ENCODE peak calls at places on chromosomes 16 and 17, in five cellular contexts. F is A549, Z is HepG2, H is Peyer's patch, U is IMR-90. P is an unnamed sample.
A peak's percentile ranks its signal among the peaks of the same experiment; 100 is the strongest.

GRCh38 chr16:73047221-73047535 is 750 bp downstream of the ZFHX3 start:
- DNase-seq in F (no peak), Z (no peak), H (no peak), U (peak; percentile 57), P (no peak)

GRCh38 chr16:4261557-4262172 is 11.2 kb downstream of the TFAP4 start:
- DNase-seq in F (peak; percentile 78), Z (peak; percentile 26), H (no peak), U (peak; percentile 16), P (no peak)

GRCh38 chr16:86261379-86261778 is 248.9 kb upstream of the FOXF1 start:
- DNase-seq in F (peak; percentile 44), Z (no peak), H (no peak), U (peak; percentile 38), P (peak; percentile 15)

GRCh38 chr16:15950167-15950854 is 895 bp downstream of the ABCC1 start:
- DNase-seq in F (no peak), Z (peak; percentile 40), H (no peak), U (peak; percentile 44), P (peak; percentile 42)

GRCh38 chr16:1451702-1452392 is 7.5 kb upstream of the CCDC154 start:
- DNase-seq in F (no peak), Z (no peak), H (no peak), U (no peak), P (no peak)

GRCh38 chr17:43608313-43608712 is 53.4 kb downstream of the MEOX1 start:
- DNase-seq in F (peak; percentile 75), Z (no peak), H (no peak), U (peak; percentile 70), P (no peak)

GRCh38 chr17:67157732-67158639 is 87.0 kb downstream of the HELZ start:
- DNase-seq in F (peak; percentile 71), Z (peak; percentile 27), H (no peak), U (peak; percentile 57), P (peak; percentile 30)

GRCh38 chr17:73902416-73903181 is 258.4 kb upstream of the SDK2 start:
- DNase-seq in F (no peak), Z (no peak), H (no peak), U (no peak), P (no peak)

GRCh38 chr16:83244057-83244456 is 563.7 kb upstream of the HSBP1 start:
- DNase-seq in F (no peak), Z (no peak), H (no peak), U (no peak), P (no peak)

GRCh38 chr16:48114410-48114809 is 41.4 kb downstream of the ABCC12 start:
- DNase-seq in F (no peak), Z (no peak), H (no peak), U (no peak), P (no peak)

GRCh38 chr17:66975614-66976378 is 11.3 kb downstream of the CACNG4 start:
- DNase-seq in F (peak; percentile 60), Z (peak; percentile 55), H (no peak), U (no peak), P (no peak)

GRCh38 chr16:17313085-17313611 is 157.6 kb downstream of the XYLT1 start:
- DNase-seq in F (no peak), Z (no peak), H (no peak), U (peak; percentile 28), P (no peak)

GRCh38 chr17:49016775-49017463 is 19.7 kb downstream of the IGF2BP1 start:
- DNase-seq in F (peak; percentile 91), Z (no peak), H (no peak), U (peak; percentile 80), P (peak; percentile 25)

GRCh38 chr17:45246861-45247428 is 14.9 kb downstream of the SPATA32 start:
- DNase-seq in F (peak; percentile 56), Z (no peak), H (peak; percentile 59), U (peak; percentile 14), P (no peak)

GRCh38 chr17:1123397-1124237 is 56.2 kb downstream of the ABR start:
- DNase-seq in F (no peak), Z (no peak), H (no peak), U (no peak), P (no peak)

GRCh38 chr17:35432176-35433074 is at the start of gene SLFN12:
- DNase-seq in F (no peak), Z (no peak), H (no peak), U (peak; percentile 98), P (peak; percentile 90)

GRCh38 chr16:71540-72341 is 690 bp downstream of the RHBDF1 start:
- DNase-seq in F (peak; percentile 81), Z (peak; percentile 41), H (peak; percentile 71), U (peak; percentile 76), P (peak; percentile 46)

GRCh38 chr17:77117415-77117814 is 23.4 kb upstream of the SEC14L1 start:
- DNase-seq in F (no peak), Z (no peak), H (no peak), U (no peak), P (no peak)

GRCh38 chr16:65384441-65384840 is 262.6 kb upstream of the CDH11 start:
- DNase-seq in F (no peak), Z (no peak), H (no peak), U (no peak), P (no peak)

GRCh38 chr16:72467157-72467759 is 295.3 kb upstream of the PMFBP1 start:
- DNase-seq in F (peak; percentile 57), Z (peak; percentile 69), H (no peak), U (peak; percentile 60), P (peak; percentile 51)

GRCh38 chr16:58197314-58198012 is 443 bp downstream of the CSNK2A2 start:
- DNase-seq in F (no peak), Z (no peak), H (peak; percentile 47), U (no peak), P (no peak)

GRCh38 chr16:47553853-47554564 is 92.9 kb downstream of the PHKB start:
- DNase-seq in F (no peak), Z (peak; percentile 70), H (no peak), U (no peak), P (no peak)

GRCh38 chr16:81521141-81521626 is 76.6 kb downstream of the CMIP start:
- DNase-seq in F (no peak), Z (no peak), H (no peak), U (no peak), P (peak; percentile 63)

GRCh38 chr16:86330906-86331305 is 179.4 kb upstream of the FOXF1 start:
- DNase-seq in F (no peak), Z (no peak), H (no peak), U (no peak), P (no peak)

GRCh38 chr16:49639739-49640388 is 216.0 kb downstream of the ZNF423 start:
- DNase-seq in F (no peak), Z (peak; percentile 56), H (no peak), U (peak; percentile 77), P (no peak)

GRCh38 chr17:76466775-76467130 is 650 bp upstream of the AANAT start:
- DNase-seq in F (no peak), Z (no peak), H (no peak), U (no peak), P (no peak)

GRCh38 chr17:69607162-69607834 is 192.8 kb downstream of the MAP2K6 start:
- DNase-seq in F (peak; percentile 85), Z (peak; percentile 68), H (peak; percentile 68), U (peak; percentile 85), P (peak; percentile 62)

GRCh38 chr16:19809121-19809635 is 75.5 kb downstream of the GPRC5B start:
- DNase-seq in F (peak; percentile 26), Z (no peak), H (no peak), U (peak; percentile 36), P (peak; percentile 72)

GRCh38 chr16:275786-276232 is at the start of gene RGS11:
- DNase-seq in F (no peak), Z (no peak), H (no peak), U (no peak), P (no peak)

GRCh38 chr17:45172541-45173286 is 11.0 kb downstream of the HEXIM2 start:
- DNase-seq in F (peak; percentile 99), Z (peak; percentile 97), H (peak; percentile 73), U (peak; percentile 72), P (peak; percentile 75)

GRCh38 chr17:55254375-55254774 is 10.4 kb upstream of the HLF start:
- DNase-seq in F (no peak), Z (no peak), H (no peak), U (no peak), P (no peak)

GRCh38 chr17:79843917-79844815 is 4.9 kb upstream of the CBX4 start:
- DNase-seq in F (peak; percentile 75), Z (no peak), H (peak; percentile 74), U (peak; percentile 61), P (peak; percentile 45)

GRCh38 chr17:27157297-27157696 is 136.6 kb upstream of the WSB1 start:
- DNase-seq in F (no peak), Z (no peak), H (no peak), U (no peak), P (no peak)
- H3K9me3 ChIP-seq in F (no peaks in the 10 kb centered on the region), Z (no peaks in the 10 kb centered on the region), H (no peaks in the 10 kb centered on the region), U (no peaks in the 10 kb centered on the region), P (no peaks in the 10 kb centered on the region)

GRCh38 chr17:58320163-58320558 is 8.4 kb downstream of the TSPOAP1 start:
- DNase-seq in F (no peak), Z (no peak), H (no peak), U (no peak), P (no peak)
- H3K4me1 ChIP-seq in F (peaks cover 6% of the 10 kb centered on the region), Z (peaks cover 19% of the 10 kb centered on the region), H (no peaks in the 10 kb centered on the region), U (peaks cover 4% of the 10 kb centered on the region), P (peaks cover 1% of the 10 kb centered on the region)

GRCh38 chr16:31893824-31894223 is 20.2 kb downstream of the ZNF267 start:
- DNase-seq in F (no peak), Z (no peak), H (no peak), U (no peak), P (no peak)

GRCh38 chr16:31886227-31886626 is 12.6 kb downstream of the ZNF267 start:
- DNase-seq in F (no peak), Z (no peak), H (no peak), U (no peak), P (no peak)

DNA sequence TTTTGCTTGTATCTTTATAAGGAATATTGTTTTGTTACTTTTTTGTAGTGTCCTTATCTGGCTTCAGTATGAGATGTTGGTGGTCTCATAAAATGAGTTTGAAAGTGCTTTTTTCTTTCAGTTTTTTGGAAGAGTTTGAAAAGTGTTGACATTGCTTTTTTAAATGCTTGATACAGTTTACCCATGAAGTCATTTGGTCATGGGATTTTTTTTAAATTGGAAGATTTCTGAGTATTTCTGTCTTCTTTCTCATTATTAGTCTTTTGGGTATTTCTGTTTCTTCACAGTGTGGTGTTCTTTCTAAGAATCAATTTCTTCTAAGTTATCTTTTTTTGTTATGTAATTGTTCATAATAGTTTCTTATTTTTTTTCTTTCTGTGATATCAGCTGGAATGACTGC is 15.1 kb downstream of the ZNF267 start:
- DNase-seq in F (no peak), Z (no peak), H (no peak), U (no peak), P (no peak)
- H3K9me3 ChIP-seq in F (peaks cover 82% of the 10 kb centered on the region), Z (peaks cover 14% of the 10 kb centered on the region), H (peaks cover 9% of the 10 kb centered on the region), U (peaks cover 9% of the 10 kb centered on the region), P (peaks cover 4% of the 10 kb centered on the region)

DNA sequence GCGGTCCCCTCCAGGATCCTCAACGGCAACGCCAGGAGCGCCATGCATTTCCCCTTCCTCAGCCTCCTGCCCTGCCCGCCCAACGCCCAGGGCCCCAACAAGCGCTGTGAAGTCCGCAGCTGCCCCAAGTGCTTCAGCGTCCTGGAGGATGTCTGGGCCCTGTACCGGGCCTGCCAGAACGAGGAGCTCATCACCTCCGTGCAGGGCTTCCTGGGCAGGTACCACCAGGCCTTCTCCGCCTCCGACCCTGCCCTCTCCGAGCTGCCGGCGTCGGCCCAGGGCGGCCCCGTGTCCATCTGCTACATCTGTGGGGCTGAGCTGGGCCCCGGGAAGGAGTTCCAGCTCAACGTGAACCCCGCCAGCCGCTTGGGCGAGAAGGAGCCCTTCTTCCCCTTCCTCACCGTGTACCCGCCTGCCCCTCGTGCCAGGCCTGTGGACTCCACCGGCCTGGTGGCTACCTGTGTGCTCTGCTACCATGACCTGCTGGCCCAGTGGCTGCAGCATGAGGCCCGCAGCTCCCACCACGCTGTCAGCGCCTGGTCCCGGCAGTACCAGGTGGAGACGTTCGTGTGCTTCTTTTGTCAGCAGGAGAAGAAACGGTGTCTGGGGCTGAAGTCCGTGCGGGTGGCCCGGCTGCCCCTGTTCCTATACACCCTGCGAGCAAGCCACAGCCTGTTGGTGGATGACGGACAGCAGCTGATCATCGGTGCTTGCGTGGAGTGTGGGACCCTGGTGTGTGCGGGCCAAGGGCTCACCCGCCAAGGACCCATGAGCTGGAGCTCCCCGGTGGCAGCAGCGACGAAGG is 58.9 kb upstream of the CIBAR2 start:
- DNase-seq in F (no peak), Z (no peak), H (no peak), U (no peak), P (no peak)
- H3K4me1 ChIP-seq in F (peaks cover 60% of the 10 kb centered on the region), Z (peaks cover 84% of the 10 kb centered on the region), H (no peaks in the 10 kb centered on the region), U (peaks cover 40% of the 10 kb centered on the region), P (peaks cover 4% of the 10 kb centered on the region)